ENCODE peak calls at places on chromosomes 12 and 14, in five cellular contexts. Q, F, T, R and U are unnamed samples.

GRCh38 chr14:68978550-68978911 is 571 bp downstream of the ACTN1 start:
- DNase-seq in Q (peak; percentile 83), F (no peak), T (peak; percentile 46), R (peak; percentile 80), U (no peak)

GRCh38 chr12:64736771-64737170 is 22.4 kb downstream of the GNS start:
- DNase-seq in Q (no peak), F (no peak), T (no peak), R (no peak), U (no peak)

GRCh38 chr12:94207467-94208432 is 59.4 kb downstream of the PLXNC1 start:
- DNase-seq in Q (no peak), F (peak; percentile 70), T (no peak), R (no peak), U (no peak)

GRCh38 chr12:119208626-119209061 is 29.9 kb downstream of the HSPB8 start:
- DNase-seq in Q (peak; percentile 47), F (no peak), T (no peak), R (no peak), U (peak; percentile 9)

GRCh38 chr14:54220122-54220691 is 176.6 kb upstream of the CDKN3 start:
- DNase-seq in Q (peak; percentile 66), F (no peak), T (no peak), R (peak; percentile 75), U (no peak)

GRCh38 chr12:56836800-56837663 is 73.9 kb downstream of the HSD17B6 start:
- DNase-seq in Q (no peak), F (peak; percentile 41), T (no peak), R (no peak), U (peak; percentile 59)

GRCh38 chr12:39736406-39736805 is 116.8 kb upstream of the ABCD2 start:
- DNase-seq in Q (no peak), F (no peak), T (no peak), R (no peak), U (peak; percentile 11)

GRCh38 chr12:64390275-64390851 is at the start of gene C12orf56:
- DNase-seq in Q (peak; percentile 91), F (no peak), T (no peak), R (no peak), U (no peak)

GRCh38 chr12:105228966-105229365 is 7.0 kb downstream of the APPL2 start:
- DNase-seq in Q (no peak), F (no peak), T (no peak), R (no peak), U (no peak)

GRCh38 chr12:113101751-113102150 is 33.8 kb downstream of the RASAL1 start:
- DNase-seq in Q (no peak), F (no peak), T (no peak), R (no peak), U (no peak)

GRCh38 chr14:53881161-53881846 is 75.3 kb downstream of the BMP4 start:
- DNase-seq in Q (no peak), F (no peak), T (no peak), R (no peak), U (peak; percentile 69)

GRCh38 chr12:114850853-114851252 is 166.9 kb upstream of the TBX3 start:
- DNase-seq in Q (no peak), F (no peak), T (no peak), R (no peak), U (no peak)

GRCh38 chr12:6871052-6871957 is 1.8 kb downstream of the SPSB2 start:
- DNase-seq in Q (peak; percentile 36), F (no peak), T (no peak), R (no peak), U (peak; percentile 81)

GRCh38 chr14:87992349-87992719 is 648 bp downstream of the GALC start:
- DNase-seq in Q (peak; percentile 50), F (no peak), T (peak; percentile 46), R (no peak), U (no peak)

GRCh38 chr12:51687142-51687935 is 96.3 kb downstream of the SCN8A start:
- DNase-seq in Q (no peak), F (no peak), T (no peak), R (no peak), U (no peak)

GRCh38 chr12:76552343-76552938 is 7.1 kb downstream of the OSBPL8 start:
- DNase-seq in Q (no peak), F (no peak), T (no peak), R (no peak), U (no peak)

GRCh38 chr12:71194657-71195056 is 36.9 kb upstream of the TSPAN8 start:
- DNase-seq in Q (no peak), F (no peak), T (no peak), R (no peak), U (no peak)

GRCh38 chr14:75514673-75515630 is 7.3 kb upstream of the BATF start:
- DNase-seq in Q (peak; percentile 60), F (peak; percentile 79), T (no peak), R (no peak), U (no peak)

GRCh38 chr14:39988939-39989338 is 556.7 kb upstream of the FBXO33 start:
- DNase-seq in Q (peak; percentile 76), F (no peak), T (no peak), R (no peak), U (peak; percentile 34)

GRCh38 chr12:7395950-7396349 is 48.0 kb downstream of the CD163L1 start:
- DNase-seq in Q (no peak), F (no peak), T (no peak), R (no peak), U (no peak)

GRCh38 chr14:96797943-96798349 is 764 bp downstream of the VRK1 start:
- DNase-seq in Q (no peak), F (no peak), T (no peak), R (no peak), U (peak; percentile 4)